ENCODE peak calls at places on chromosomes 12 and 14, in four cellular contexts. One of them, this sample, is unnamed.

GRCh38 chr14:83779266-83779665 is 1750.7 kb upstream of the FLRT2 start:
- DNase-seq in gastrocnemius medialis: no peak
- DNase-seq in IMR-90: peak; percentile 78
- DNase-seq in body of pancreas: no peak
- DNase-seq in this sample: no peak

GRCh38 chr12:93536766-93537515 is 35.5 kb upstream of the SOCS2 start:
- DNase-seq in IMR-90: peak; percentile 23
- DNase-seq in body of pancreas: no peak
- DNase-seq in gastrocnemius medialis: no peak
- DNase-seq in this sample: no peak

GRCh38 chr14:71734076-71734475 is 198.2 kb upstream of the RGS6 start:
- DNase-seq in body of pancreas: no peak
- DNase-seq in IMR-90: no peak
- DNase-seq in gastrocnemius medialis: no peak
- DNase-seq in this sample: no peak

GRCh38 chr12:1318327-1319031 is 275.9 kb downstream of the FBXL14 start:
- DNase-seq in body of pancreas: peak; percentile 62
- DNase-seq in IMR-90: peak; percentile 31
- DNase-seq in gastrocnemius medialis: no peak
- DNase-seq in this sample: peak; percentile 28

GRCh38 chr12:72230589-72230988 is 41.6 kb upstream of the TRHDE start:
- DNase-seq in body of pancreas: no peak
- DNase-seq in gastrocnemius medialis: no peak
- DNase-seq in IMR-90: peak; percentile 95
- DNase-seq in this sample: no peak

GRCh38 chr14:95264271-95264973 is 55.3 kb downstream of the CLMN start:
- DNase-seq in IMR-90: no peak
- DNase-seq in gastrocnemius medialis: no peak
- DNase-seq in body of pancreas: no peak
- DNase-seq in this sample: no peak

GRCh38 chr14:101473795-101474562 is 87.3 kb upstream of the DIO3 start:
- DNase-seq in body of pancreas: no peak
- DNase-seq in gastrocnemius medialis: no peak
- DNase-seq in IMR-90: no peak
- DNase-seq in this sample: peak; percentile 9

GRCh38 chr14:102086346-102086971 is 385 bp downstream of the HSP90AA1 start:
- DNase-seq in gastrocnemius medialis: peak; percentile 5
- DNase-seq in body of pancreas: peak; percentile 70
- DNase-seq in IMR-90: peak; percentile 68
- DNase-seq in this sample: peak; percentile 51

GRCh38 chr12:12665194-12665593 is 30.8 kb downstream of the GPR19 start:
- DNase-seq in IMR-90: no peak
- DNase-seq in gastrocnemius medialis: no peak
- DNase-seq in body of pancreas: no peak
- DNase-seq in this sample: no peak

GRCh38 chr12:1913377-1914115 is 4.9 kb downstream of the CACNA2D4 start:
- DNase-seq in gastrocnemius medialis: no peak
- DNase-seq in body of pancreas: no peak
- DNase-seq in IMR-90: no peak
- DNase-seq in this sample: no peak

GRCh38 chr14:105075364-105076295 is 10.4 kb upstream of the GPR132 start:
- DNase-seq in gastrocnemius medialis: no peak
- DNase-seq in IMR-90: peak; percentile 52
- DNase-seq in body of pancreas: peak; percentile 32
- DNase-seq in this sample: no peak

GRCh38 chr12:106999444-106999843 is 12.5 kb upstream of the MTERF2 start:
- DNase-seq in gastrocnemius medialis: no peak
- DNase-seq in body of pancreas: no peak
- DNase-seq in IMR-90: no peak
- DNase-seq in this sample: no peak

GRCh38 chr12:27539191-27539631 is 15.2 kb downstream of the PPFIBP1 start:
- DNase-seq in body of pancreas: no peak
- DNase-seq in IMR-90: peak; percentile 71
- DNase-seq in gastrocnemius medialis: no peak
- DNase-seq in this sample: no peak

GRCh38 chr14:63039800-63040380 is 5.4 kb downstream of the KCNH5 start:
- DNase-seq in IMR-90: peak; percentile 84
- DNase-seq in body of pancreas: no peak
- DNase-seq in gastrocnemius medialis: no peak
- DNase-seq in this sample: no peak

GRCh38 chr12:87020071-87020470 is 763.9 kb upstream of the MGAT4C start:
- DNase-seq in body of pancreas: no peak
- DNase-seq in IMR-90: no peak
- DNase-seq in gastrocnemius medialis: no peak
- DNase-seq in this sample: no peak

GRCh38 chr12:100795193-100796179 is 910 bp downstream of the ANO4 start:
- DNase-seq in IMR-90: no peak
- DNase-seq in body of pancreas: no peak
- DNase-seq in gastrocnemius medialis: no peak
- DNase-seq in this sample: no peak

GRCh38 chr12:46518729-46519128 is 146.2 kb upstream of the SLC38A2 start:
- DNase-seq in body of pancreas: no peak
- DNase-seq in IMR-90: no peak
- DNase-seq in gastrocnemius medialis: no peak
- DNase-seq in this sample: no peak

GRCh38 chr12:46518184-46518583 is 145.6 kb upstream of the SLC38A2 start:
- DNase-seq in IMR-90: no peak
- DNase-seq in body of pancreas: no peak
- DNase-seq in gastrocnemius medialis: no peak
- DNase-seq in this sample: no peak

GRCh38 chr12:46516933-46517578 is 144.5 kb upstream of the SLC38A2 start:
- DNase-seq in body of pancreas: no peak
- DNase-seq in IMR-90: no peak
- DNase-seq in gastrocnemius medialis: no peak
- DNase-seq in this sample: no peak

GRCh38 chr12:46516238-46516932 is 143.8 kb upstream of the SLC38A2 start:
- DNase-seq in gastrocnemius medialis: no peak
- DNase-seq in body of pancreas: no peak
- DNase-seq in IMR-90: no peak
- DNase-seq in this sample: no peak

GRCh38 chr12:46517579-46517962 is 145.0 kb upstream of the SLC38A2 start:
- DNase-seq in IMR-90: no peak
- DNase-seq in body of pancreas: no peak
- DNase-seq in gastrocnemius medialis: no peak
- DNase-seq in this sample: no peak
- TF ChIP-seq CTCF in IMR-90: no peak
- TF ChIP-seq CTCF in body of pancreas: no peak
- TF ChIP-seq CTCF in gastrocnemius medialis: no peak
- TF ChIP-seq CTCF in this sample: no peak

DNA sequence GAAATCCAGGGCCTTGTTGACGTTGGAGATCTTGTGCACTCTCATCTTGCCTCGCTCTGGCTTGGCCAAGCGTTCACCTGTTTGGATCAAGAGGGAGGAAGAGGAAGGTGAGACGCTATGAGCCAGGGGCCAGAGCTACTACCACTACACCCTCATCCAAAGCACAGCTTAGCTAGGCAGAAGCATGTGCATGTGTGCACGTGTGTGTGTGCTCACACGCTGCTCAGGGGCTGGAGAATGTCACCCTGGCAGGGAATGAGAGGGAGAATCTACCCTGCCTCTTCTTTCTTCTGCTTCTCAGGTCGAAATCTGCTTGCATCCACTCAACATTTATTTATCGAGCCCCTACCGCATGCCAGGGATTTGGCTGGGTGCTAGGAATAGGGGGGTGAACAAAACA is 58.1 kb downstream of the ACTN1 start:
- DNase-seq in IMR-90: no peak
- DNase-seq in gastrocnemius medialis: no peak
- DNase-seq in body of pancreas: no peak
- DNase-seq in this sample: no peak
- TF ChIP-seq POLR2A in IMR-90: no peak
- TF ChIP-seq POLR2A in gastrocnemius medialis: no peak
- TF ChIP-seq POLR2A in body of pancreas: no peak
- TF ChIP-seq POLR2A in this sample: no peak

DNA sequence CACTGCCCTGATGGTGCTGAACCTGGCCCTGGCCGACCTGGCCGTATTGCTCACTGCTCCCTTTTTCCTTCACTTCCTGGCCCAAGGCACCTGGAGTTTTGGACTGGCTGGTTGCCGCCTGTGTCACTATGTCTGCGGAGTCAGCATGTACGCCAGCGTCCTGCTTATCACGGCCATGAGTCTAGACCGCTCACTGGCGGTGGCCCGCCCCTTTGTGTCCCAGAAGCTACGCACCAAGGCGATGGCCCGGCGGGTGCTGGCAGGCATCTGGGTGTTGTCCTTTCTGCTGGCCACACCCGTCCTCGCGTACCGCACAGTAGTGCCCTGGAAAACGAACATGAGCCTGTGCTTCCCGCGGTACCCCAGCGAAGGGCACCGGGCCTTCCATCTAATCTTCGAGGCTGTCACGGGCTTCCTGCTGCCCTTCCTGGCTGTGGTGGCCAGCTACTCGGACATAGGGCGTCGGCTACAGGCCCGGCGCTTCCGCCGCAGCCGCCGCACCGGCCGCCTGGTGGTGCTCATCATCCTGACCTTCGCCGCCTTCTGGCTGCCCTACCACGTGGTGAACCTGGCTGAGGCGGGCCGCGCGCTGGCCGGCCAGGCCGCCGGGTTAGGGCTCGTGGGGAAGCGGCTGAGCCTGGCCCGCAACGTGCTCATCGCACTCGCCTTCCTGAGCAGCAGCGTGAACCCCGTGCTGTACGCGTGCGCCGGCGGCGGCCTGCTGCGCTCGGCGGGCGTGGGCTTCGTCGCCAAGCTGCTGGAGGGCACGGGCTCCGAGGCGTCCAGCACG is 4.7 kb downstream of the LTB4R start:
- DNase-seq in gastrocnemius medialis: no peak
- DNase-seq in body of pancreas: peak; percentile 53
- DNase-seq in IMR-90: no peak
- DNase-seq in this sample: peak; percentile 47
- H3K4me3 ChIP-seq in gastrocnemius medialis: peak overlapping the region; percentile 18
- H3K4me3 ChIP-seq in body of pancreas: no peak overlapping the region
- H3K4me3 ChIP-seq in IMR-90: no peak overlapping the region
- H3K4me3 ChIP-seq in this sample: no peak overlapping the region

DNA sequence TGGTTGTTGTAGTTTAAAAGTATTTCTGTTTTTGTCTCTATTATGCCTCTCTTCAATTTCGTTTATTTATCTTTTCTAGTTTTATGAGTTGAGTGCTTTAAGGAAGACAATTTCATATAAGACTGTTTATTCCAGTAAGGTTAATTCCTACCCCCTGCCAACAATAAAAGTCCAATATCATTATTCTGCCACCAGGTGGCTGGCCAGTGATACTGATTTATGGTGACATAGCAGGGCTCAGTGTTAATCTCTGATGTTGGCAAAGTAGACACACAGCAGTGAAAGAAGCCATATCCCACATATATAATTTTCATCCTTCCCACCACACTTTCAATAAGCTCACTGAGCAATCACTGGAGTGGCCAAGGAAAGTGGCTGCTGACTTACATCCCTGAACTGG is 69.0 kb upstream of the BMP4 start:
- DNase-seq in body of pancreas: no peak
- DNase-seq in IMR-90: peak; percentile 5
- DNase-seq in gastrocnemius medialis: no peak
- DNase-seq in this sample: no peak
- TF ChIP-seq CTCF in body of pancreas: peak; percentile 31
- TF ChIP-seq CTCF in IMR-90: peak; percentile 48
- TF ChIP-seq CTCF in gastrocnemius medialis: no peak
- TF ChIP-seq CTCF in this sample: no peak

This sample was measured in uterus.